ENCODE peak calls at places on chromosomes 12 and 14, in seven cellular contexts. O is NT2/D1, H is stomach, R is tibial artery, V is neural progenitor cell, G is heart right ventricle, Q is psoas muscle. X is an unnamed sample.

GRCh38 chr14:21098134-21098891 is at the start of gene ZNF219:
- DNase-seq in O (no peak), H (peak), R (peak), V (peak), G (peak), Q (peak), X (peak)

GRCh38 chr12:107057071-107057834 is 36.1 kb downstream of the CRY1 start:
- DNase-seq in O (no peak), H (no peak), R (no peak), V (no peak), G (no peak), Q (no peak), X (no peak)

GRCh38 chr12:52126050-52126604 is 46.6 kb downstream of the SMIM41 start:
- DNase-seq in O (no peak), H (no peak), R (peak), V (no peak), G (no peak), Q (no peak), X (peak)

GRCh38 chr12:69239922-69240624 is 704 bp downstream of the CPSF6 start:
- DNase-seq in O (peak), H (peak), R (peak), V (peak), G (peak), Q (peak), X (peak)

GRCh38 chr12:64801381-64801780 is 23.1 kb upstream of the TBC1D30 start:
- DNase-seq in O (no peak), H (no peak), R (no peak), V (peak), G (no peak), Q (no peak), X (no peak)

GRCh38 chr14:51442513-51443175 is 202.6 kb downstream of the TMX1 start:
- DNase-seq in O (no peak), H (no peak), R (no peak), V (no peak), G (no peak), Q (no peak), X (no peak)

GRCh38 chr14:75979071-75979571 is 2.7 kb downstream of the TGFB3 start:
- DNase-seq in O (no peak), H (no peak), R (no peak), V (peak), G (no peak), Q (no peak), X (no peak)

GRCh38 chr14:74875941-74876913 is at the start of gene PROX2:
- DNase-seq in O (no peak), H (no peak), R (no peak), V (peak), G (no peak), Q (no peak), X (no peak)

GRCh38 chr12:18165422-18165871 is 75.5 kb upstream of the RERGL start:
- DNase-seq in O (no peak), H (no peak), R (no peak), V (no peak), G (no peak), Q (no peak), X (no peak)

GRCh38 chr12:57429473-57430116 is 1.2 kb downstream of the R3HDM2 start:
- DNase-seq in O (no peak), H (no peak), R (no peak), V (no peak), G (no peak), Q (no peak), X (no peak)

GRCh38 chr14:100679707-100680438 is 46.8 kb upstream of the DLK1 start:
- DNase-seq in O (no peak), H (no peak), R (no peak), V (no peak), G (peak), Q (peak), X (no peak)

GRCh38 chr12:97923546-97923945 is 460.9 kb downstream of the RMST start:
- DNase-seq in O (no peak), H (no peak), R (no peak), V (no peak), G (no peak), Q (no peak), X (no peak)

GRCh38 chr12:10826258-10826657 is at the start of gene TAS2R10:
- DNase-seq in O (no peak), H (no peak), R (no peak), V (no peak), G (no peak), Q (no peak), X (no peak)

GRCh38 chr14:105061428-105062047 is 3.7 kb downstream of the GPR132 start:
- DNase-seq in O (no peak), H (peak), R (no peak), V (no peak), G (peak), Q (peak), X (peak)

GRCh38 chr12:127360580-127360979 is 906.4 kb upstream of the TMEM132C start:
- DNase-seq in O (no peak), H (no peak), R (no peak), V (no peak), G (no peak), Q (no peak), X (no peak)

GRCh38 chr14:20998674-20999366 is at the start of gene SLC39A2:
- DNase-seq in O (peak), H (no peak), R (peak), V (peak), G (peak), Q (peak), X (peak)

GRCh38 chr12:79557690-79558315 is 133.0 kb downstream of the PAWR start:
- DNase-seq in O (no peak), H (no peak), R (no peak), V (no peak), G (peak), Q (no peak), X (no peak)

GRCh38 chr12:111578276-111578970 is 20.7 kb downstream of the ATXN2 start:
- DNase-seq in O (no peak), H (no peak), R (no peak), V (no peak), G (no peak), Q (no peak), X (no peak)

GRCh38 chr12:66107451-66107915 is 23.1 kb downstream of the LLPH start:
- DNase-seq in O (peak), H (peak), R (no peak), V (peak), G (peak), Q (peak), X (no peak)

GRCh38 chr12:108136697-108137096 is 7.6 kb downstream of the WSCD2 start:
- DNase-seq in O (no peak), H (no peak), R (no peak), V (no peak), G (no peak), Q (no peak), X (no peak)

GRCh38 chr14:75234173-75234855 is 44.3 kb upstream of the FOS start:
- DNase-seq in O (no peak), H (no peak), R (peak), V (no peak), G (peak), Q (peak), X (peak)

GRCh38 chr14:49918709-49919108 is 25.8 kb downstream of the ARF6 start:
- DNase-seq in O (no peak), H (no peak), R (no peak), V (no peak), G (no peak), Q (no peak), X (no peak)

GRCh38 chr14:94021416-94022157 is 4.6 kb upstream of the OTUB2 start:
- DNase-seq in O (no peak), H (no peak), R (no peak), V (no peak), G (no peak), Q (no peak), X (no peak)

GRCh38 chr12:25256005-25256404 is 5.3 kb upstream of the KRAS start:
- DNase-seq in O (no peak), H (no peak), R (no peak), V (no peak), G (no peak), Q (no peak), X (no peak)

GRCh38 chr12:67650528-67651379 is 2.2 kb downstream of the DYRK2 start:
- DNase-seq in O (no peak), H (no peak), R (no peak), V (no peak), G (no peak), Q (no peak), X (no peak)

GRCh38 chr12:49121047-49121696 is 10.0 kb downstream of the TUBA1B start:
- DNase-seq in O (peak), H (peak), R (no peak), V (peak), G (peak), Q (no peak), X (no peak)

GRCh38 chr12:111685322-111685810 is 390 bp downstream of the BRAP start:
- DNase-seq in O (no peak), H (no peak), R (no peak), V (no peak), G (no peak), Q (no peak), X (no peak)

GRCh38 chr12:49092086-49092815 is 2.4 kb downstream of the DHH start:
- DNase-seq in O (peak), H (no peak), R (no peak), V (peak), G (no peak), Q (peak), X (peak)

GRCh38 chr12:53980448-53981388 is 4.2 kb upstream of the HOXC10 start:
- DNase-seq in O (no peak), H (no peak), R (no peak), V (no peak), G (no peak), Q (no peak), X (no peak)
- H3K4me3 ChIP-seq in O (no peak), H (no peak), R (peak), V (no peak), G (no peak), Q (peak), X (no peak)

DNA sequence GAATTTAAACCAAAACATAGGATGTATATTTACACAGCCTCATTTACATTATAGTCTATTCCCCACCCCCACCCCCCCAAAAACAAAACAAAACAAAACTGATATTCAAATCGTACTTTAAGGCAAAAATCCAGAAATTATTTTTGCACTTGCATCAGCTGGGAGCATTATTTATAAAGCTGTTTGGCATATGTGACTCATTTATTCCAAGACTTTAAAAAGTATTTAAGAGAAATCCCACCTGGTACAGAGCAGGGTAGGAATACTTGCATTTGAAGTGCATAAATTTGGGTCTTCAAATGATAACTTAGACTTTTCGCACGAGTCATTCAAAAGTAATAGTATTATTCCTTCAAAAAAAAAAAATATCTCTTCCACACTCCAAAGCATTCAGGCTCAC is 1.1 kb downstream of the KLHL28 start:
- DNase-seq in O (no peak), H (no peak), R (no peak), V (no peak), G (no peak), Q (no peak), X (no peak)
- H3K4me3 ChIP-seq in O (peak), H (peak), R (peak), V (peak), G (peak), Q (peak), X (peak)

GRCh38 chr12:29517265-29517664 is 19.8 kb upstream of the OVCH1 start:
- DNase-seq in O (no peak), H (no peak), R (no peak), V (no peak), G (no peak), Q (no peak), X (no peak)
- H3K4me3 ChIP-seq in O (no peak), H (no peak), R (no peak), V (no peak), G (no peak), Q (no peak), X (no peak)

DNA sequence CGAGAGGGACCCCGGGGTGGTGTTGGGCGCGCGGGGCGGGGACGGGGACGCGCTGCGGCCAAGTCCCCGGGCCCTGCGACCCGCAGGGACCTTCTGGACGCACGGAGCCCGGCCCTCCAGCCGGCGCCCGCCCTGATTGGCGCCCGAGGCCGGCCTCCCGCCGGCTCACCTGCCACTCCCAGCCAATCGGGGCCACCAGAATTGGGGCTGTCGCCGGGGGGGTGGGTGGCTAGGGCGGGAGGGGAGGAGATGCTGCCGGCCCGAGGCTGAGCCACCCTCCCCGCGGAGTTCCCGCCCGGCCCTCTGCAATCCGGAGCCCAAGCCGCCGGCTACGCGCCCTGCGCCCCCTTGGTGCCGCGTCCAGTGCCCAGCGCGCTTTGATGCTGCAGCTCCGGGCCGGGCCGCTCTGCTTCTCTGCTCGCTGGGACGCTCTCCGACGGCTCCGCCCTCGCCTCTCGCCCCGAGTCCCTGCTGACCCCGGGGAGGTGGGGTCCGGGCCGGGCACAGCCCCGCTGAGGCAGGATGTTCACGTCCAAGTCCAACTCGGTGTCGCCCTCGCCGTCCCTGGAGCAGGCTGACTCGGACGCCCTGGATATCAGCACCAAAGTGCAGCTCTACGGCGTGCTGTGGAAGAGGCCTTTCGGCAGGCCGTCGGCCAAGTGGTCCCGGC is at the start of gene PLEKHD1:
- DNase-seq in O (peak), H (peak), R (no peak), V (peak), G (no peak), Q (peak), X (no peak)
- H3K4me3 ChIP-seq in O (peak), H (peak), R (peak), V (peak), G (peak), Q (peak), X (no peak)

GRCh38 chr14:101776315-101776714 is 14.8 kb downstream of the PPP2R5C start:
- DNase-seq in O (no peak), H (no peak), R (no peak), V (no peak), G (no peak), Q (no peak), X (no peak)

GRCh38 chr14:101774814-101775213 is 13.3 kb downstream of the PPP2R5C start:
- DNase-seq in O (no peak), H (no peak), R (no peak), V (no peak), G (no peak), Q (no peak), X (no peak)

GRCh38 chr14:101774006-101774755 is 12.7 kb downstream of the PPP2R5C start:
- DNase-seq in O (no peak), H (no peak), R (no peak), V (no peak), G (no peak), Q (no peak), X (no peak)

GRCh38 chr14:101773378-101773777 is 11.9 kb downstream of the PPP2R5C start:
- DNase-seq in O (no peak), H (no peak), R (no peak), V (no peak), G (no peak), Q (no peak), X (no peak)

DNA sequence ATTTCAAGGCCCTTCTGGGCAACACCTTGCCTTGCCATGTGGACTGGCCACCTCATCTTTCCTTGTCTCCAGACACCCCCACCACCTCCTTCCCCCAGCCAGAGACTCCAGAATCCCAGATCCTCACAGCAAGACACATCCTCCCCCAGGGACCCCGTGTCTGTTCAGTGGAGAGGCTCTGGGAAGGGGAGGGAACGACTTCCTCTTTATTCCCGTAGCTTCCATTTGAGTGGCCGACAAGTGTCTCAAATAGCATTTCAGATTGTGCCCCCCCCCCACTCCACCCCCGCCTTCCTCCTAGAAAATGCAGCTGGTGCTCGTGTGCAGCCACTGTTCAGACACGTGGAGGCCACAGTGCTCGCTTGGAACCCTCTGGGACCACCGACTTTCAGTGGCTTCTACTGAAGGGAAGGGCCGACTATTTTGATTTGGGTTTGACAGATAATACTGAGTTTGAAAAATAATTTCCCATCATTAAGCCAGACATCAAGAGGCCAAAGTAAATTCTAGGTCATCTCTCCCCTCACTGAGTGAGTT is 14.3 kb downstream of the PPP2R5C start:
- DNase-seq in O (no peak), H (no peak), R (no peak), V (no peak), G (peak), Q (no peak), X (no peak)
- H3K4me3 ChIP-seq in O (no peak), H (no peak), R (no peak), V (no peak), G (no peak), Q (no peak), X (no peak)

GRCh38 chr14:64544607-64545312 is 4.2 kb downstream of the HSPA2 start:
- DNase-seq in O (no peak), H (no peak), R (no peak), V (no peak), G (no peak), Q (no peak), X (no peak)

GRCh38 chr14:64540208-64541202 is at the start of gene HSPA2:
- DNase-seq in O (peak), H (peak), R (peak), V (peak), G (peak), Q (peak), X (peak)

GRCh38 chr14:64541261-64541970 is 875 bp downstream of the HSPA2 start:
- DNase-seq in O (no peak), H (no peak), R (peak), V (no peak), G (peak), Q (no peak), X (peak)

GRCh38 chr14:64542839-64543207 is 2.3 kb downstream of the HSPA2 start:
- DNase-seq in O (no peak), H (no peak), R (no peak), V (no peak), G (no peak), Q (no peak), X (no peak)

DNA sequence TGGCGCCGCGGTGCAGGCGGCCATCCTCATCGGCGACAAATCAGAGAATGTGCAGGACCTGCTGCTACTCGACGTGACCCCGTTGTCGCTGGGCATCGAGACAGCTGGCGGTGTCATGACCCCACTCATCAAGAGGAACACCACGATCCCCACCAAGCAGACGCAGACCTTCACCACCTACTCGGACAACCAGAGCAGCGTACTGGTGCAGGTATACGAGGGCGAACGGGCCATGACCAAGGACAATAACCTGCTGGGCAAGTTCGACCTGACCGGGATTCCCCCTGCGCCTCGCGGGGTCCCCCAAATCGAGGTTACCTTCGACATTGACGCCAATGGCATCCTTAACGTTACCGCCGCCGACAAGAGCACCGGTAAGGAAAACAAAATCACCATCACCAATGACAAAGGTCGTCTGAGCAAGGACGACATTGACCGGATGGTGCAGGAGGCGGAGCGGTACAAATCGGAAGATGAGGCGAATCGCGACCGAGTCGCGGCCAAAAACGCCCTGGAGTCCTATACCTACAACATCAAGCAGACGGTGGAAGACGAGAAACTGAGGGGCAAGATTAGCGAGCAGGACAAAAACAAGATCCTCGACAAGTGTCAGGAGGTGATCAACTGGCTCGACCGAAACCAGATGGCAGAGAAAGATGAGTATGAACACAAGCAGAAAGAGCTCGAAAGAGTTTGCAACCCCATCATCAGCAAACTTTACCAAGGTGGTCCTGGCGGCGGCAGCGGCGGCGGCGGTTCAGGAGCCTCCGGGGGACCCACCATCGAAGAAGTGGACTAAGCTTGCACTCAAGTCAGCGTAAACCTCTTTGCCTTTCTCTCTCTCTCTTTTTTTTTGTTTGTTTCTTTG is 1.7 kb downstream of the HSPA2 start:
- DNase-seq in O (no peak), H (no peak), R (no peak), V (no peak), G (no peak), Q (no peak), X (peak)
- H3K4me3 ChIP-seq in O (no peak), H (peak), R (peak), V (no peak), G (peak), Q (peak), X (peak)

DNA sequence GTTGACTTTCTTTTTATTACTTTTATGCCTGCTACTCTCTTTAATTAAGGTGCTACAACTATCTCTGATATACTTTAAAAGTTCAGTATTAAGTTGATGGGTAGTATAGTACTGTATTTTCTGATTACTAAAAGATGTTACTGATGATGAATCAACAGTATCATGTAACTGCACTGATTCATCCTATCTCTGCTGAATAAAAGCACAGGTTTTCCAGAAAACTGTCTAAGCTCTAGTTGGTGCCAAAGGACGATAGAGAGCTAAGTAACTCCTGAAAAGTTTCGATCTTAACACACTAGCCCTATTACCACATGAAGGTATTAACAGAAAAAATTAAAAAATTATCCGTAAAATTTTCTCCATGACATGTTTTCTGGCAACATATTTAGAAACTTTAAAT is 2.1 kb downstream of the SCAF11 start:
- DNase-seq in O (no peak), H (no peak), R (no peak), V (no peak), G (no peak), Q (no peak), X (no peak)
- H3K4me3 ChIP-seq in O (no peak), H (no peak), R (peak), V (peak), G (peak), Q (peak), X (no peak)

GRCh38 chr14:24429395-24430142 is at the start of the genes CBLN3 and KHNYN:
- DNase-seq in O (peak), H (peak), R (peak), V (peak), G (peak), Q (peak), X (peak)

GRCh38 chr14:24427537-24428508 is 1.6 kb downstream of the CBLN3 start:
- DNase-seq in O (no peak), H (no peak), R (no peak), V (no peak), G (no peak), Q (no peak), X (peak)

GRCh38 chr14:24426912-24427536 is 2.4 kb downstream of the CBLN3 start:
- DNase-seq in O (no peak), H (peak), R (no peak), V (no peak), G (no peak), Q (no peak), X (no peak)

GRCh38 chr14:24430143-24430681 is 458 bp downstream of the KHNYN start:
- DNase-seq in O (peak), H (peak), R (peak), V (peak), G (peak), Q (peak), X (peak)

GRCh38 chr14:24428628-24429394 is 657 bp downstream of the CBLN3 start:
- DNase-seq in O (no peak), H (peak), R (no peak), V (no peak), G (no peak), Q (no peak), X (peak)
- H3K4me3 ChIP-seq in O (peak), H (no peak), R (peak), V (no peak), G (peak), Q (peak), X (no peak)

X was measured in aorta.